ENCODE peak calls at places on chromosomes 2 and 18, in five cellular contexts. One of them, this sample, is unnamed.

GRCh38 chr2:73156539-73157124 is 43.9 kb upstream of the RAB11FIP5 start:
- DNase-seq in HCT116: peak; percentile 31
- DNase-seq in right atrium auricular region: peak; percentile 67
- DNase-seq in AG09309: no peak
- DNase-seq in IMR-90: peak; percentile 62
- DNase-seq in this sample: no peak

GRCh38 chr2:165953306-165953654 is 296 bp downstream of the TTC21B start:
- DNase-seq in HCT116: peak; percentile 3
- DNase-seq in right atrium auricular region: peak; percentile 62
- DNase-seq in AG09309: no peak
- DNase-seq in IMR-90: no peak
- DNase-seq in this sample: no peak

GRCh38 chr2:183204397-183204796 is 80.2 kb downstream of the NUP35 start:
- DNase-seq in IMR-90: no peak
- DNase-seq in right atrium auricular region: no peak
- DNase-seq in HCT116: no peak
- DNase-seq in AG09309: no peak
- DNase-seq in this sample: no peak

GRCh38 chr2:68223419-68223818 is 28.9 kb downstream of the PPP3R1 start:
- DNase-seq in HCT116: no peak
- DNase-seq in AG09309: no peak
- DNase-seq in IMR-90: peak; percentile 27
- DNase-seq in right atrium auricular region: no peak
- DNase-seq in this sample: no peak

GRCh38 chr2:18085593-18085992 is 207.1 kb downstream of the KCNS3 start:
- DNase-seq in right atrium auricular region: no peak
- DNase-seq in HCT116: no peak
- DNase-seq in IMR-90: no peak
- DNase-seq in AG09309: no peak
- DNase-seq in this sample: no peak

GRCh38 chr18:46283268-46283667 is 179.1 kb downstream of the HAUS1 start:
- DNase-seq in right atrium auricular region: no peak
- DNase-seq in AG09309: no peak
- DNase-seq in HCT116: no peak
- DNase-seq in IMR-90: peak; percentile 10
- DNase-seq in this sample: no peak

GRCh38 chr18:62634991-62635630 is 80.2 kb upstream of the PHLPP1 start:
- DNase-seq in AG09309: no peak
- DNase-seq in IMR-90: no peak
- DNase-seq in right atrium auricular region: no peak
- DNase-seq in HCT116: no peak
- DNase-seq in this sample: no peak

GRCh38 chr2:215851091-215851490 is 162.3 kb downstream of the MREG start:
- DNase-seq in AG09309: no peak
- DNase-seq in IMR-90: peak; percentile 69
- DNase-seq in HCT116: no peak
- DNase-seq in right atrium auricular region: no peak
- DNase-seq in this sample: no peak

GRCh38 chr2:95058466-95058988 is 33.0 kb downstream of the MAL start:
- DNase-seq in HCT116: no peak
- DNase-seq in IMR-90: no peak
- DNase-seq in AG09309: no peak
- DNase-seq in right atrium auricular region: no peak
- DNase-seq in this sample: no peak

GRCh38 chr2:12702661-12703121 is 14.0 kb upstream of the TRIB2 start:
- DNase-seq in HCT116: no peak
- DNase-seq in IMR-90: peak; percentile 90
- DNase-seq in AG09309: no peak
- DNase-seq in right atrium auricular region: no peak
- DNase-seq in this sample: no peak

GRCh38 chr18:37922162-37922561 is 356.6 kb upstream of the CELF4 start:
- DNase-seq in HCT116: no peak
- DNase-seq in IMR-90: no peak
- DNase-seq in AG09309: no peak
- DNase-seq in right atrium auricular region: no peak
- DNase-seq in this sample: no peak

GRCh38 chr2:165691615-165692014 is 102.4 kb downstream of the GALNT3 start:
- DNase-seq in HCT116: no peak
- DNase-seq in AG09309: peak; percentile 37
- DNase-seq in IMR-90: peak; percentile 31
- DNase-seq in right atrium auricular region: peak; percentile 66
- DNase-seq in this sample: no peak

GRCh38 chr2:239626971-239627598 is 226.3 kb upstream of the HDAC4 start:
- DNase-seq in right atrium auricular region: peak; percentile 50
- DNase-seq in IMR-90: no peak
- DNase-seq in AG09309: no peak
- DNase-seq in HCT116: no peak
- DNase-seq in this sample: no peak

GRCh38 chr2:63058149-63058741 is 7.6 kb downstream of the OTX1 start:
- DNase-seq in IMR-90: peak; percentile 12
- DNase-seq in right atrium auricular region: no peak
- DNase-seq in HCT116: no peak
- DNase-seq in AG09309: no peak
- DNase-seq in this sample: no peak

GRCh38 chr2:79180092-79180491 is 20.5 kb upstream of the REG3A start:
- DNase-seq in IMR-90: no peak
- DNase-seq in HCT116: no peak
- DNase-seq in AG09309: no peak
- DNase-seq in right atrium auricular region: no peak
- DNase-seq in this sample: no peak

GRCh38 chr2:37544617-37545031 is 126.8 kb downstream of the CDC42EP3 start:
- DNase-seq in AG09309: no peak
- DNase-seq in right atrium auricular region: no peak
- DNase-seq in IMR-90: no peak
- DNase-seq in HCT116: no peak
- DNase-seq in this sample: no peak

GRCh38 chr2:166957686-166958085 is 69.4 kb downstream of the XIRP2 start:
- DNase-seq in AG09309: no peak
- DNase-seq in HCT116: no peak
- DNase-seq in IMR-90: peak; percentile 64
- DNase-seq in right atrium auricular region: no peak
- DNase-seq in this sample: peak; percentile 1

GRCh38 chr2:26534865-26535662 is 57.1 kb upstream of the OTOF start:
- DNase-seq in AG09309: no peak
- DNase-seq in IMR-90: no peak
- DNase-seq in HCT116: no peak
- DNase-seq in right atrium auricular region: no peak
- DNase-seq in this sample: no peak

GRCh38 chr2:210626849-210627248 is 70.5 kb downstream of the CPS1 start:
- DNase-seq in AG09309: no peak
- DNase-seq in right atrium auricular region: no peak
- DNase-seq in HCT116: no peak
- DNase-seq in IMR-90: peak; percentile 37
- DNase-seq in this sample: no peak

GRCh38 chr18:629303-630150 is 27.9 kb upstream of the TYMS start:
- DNase-seq in right atrium auricular region: no peak
- DNase-seq in HCT116: no peak
- DNase-seq in IMR-90: no peak
- DNase-seq in AG09309: no peak
- DNase-seq in this sample: no peak

GRCh38 chr2:42793314-42794270 is 1.2 kb upstream of the HAAO start:
- DNase-seq in IMR-90: no peak
- DNase-seq in right atrium auricular region: no peak
- DNase-seq in AG09309: no peak
- DNase-seq in HCT116: no peak
- DNase-seq in this sample: no peak

GRCh38 chr2:220053919-220054318 is 426.5 kb downstream of the SLC4A3 start:
- DNase-seq in IMR-90: peak; percentile 19
- DNase-seq in right atrium auricular region: no peak
- DNase-seq in HCT116: peak; percentile 24
- DNase-seq in AG09309: no peak
- DNase-seq in this sample: no peak

GRCh38 chr2:172090044-172090946 is 5.0 kb downstream of the DLX1 start:
- DNase-seq in AG09309: no peak
- DNase-seq in IMR-90: no peak
- DNase-seq in right atrium auricular region: no peak
- DNase-seq in HCT116: no peak
- DNase-seq in this sample: no peak

GRCh38 chr2:109563980-109564550 is 49.7 kb downstream of the SEPTIN10 start:
- DNase-seq in right atrium auricular region: no peak
- DNase-seq in HCT116: no peak
- DNase-seq in AG09309: no peak
- DNase-seq in IMR-90: no peak
- DNase-seq in this sample: no peak

GRCh38 chr18:25946540-25946939 is 143.9 kb downstream of the SS18 start:
- DNase-seq in HCT116: no peak
- DNase-seq in AG09309: no peak
- DNase-seq in IMR-90: no peak
- DNase-seq in right atrium auricular region: no peak
- DNase-seq in this sample: no peak

GRCh38 chr2:172096661-172097547 is 5.8 kb downstream of the DLX2 start:
- DNase-seq in right atrium auricular region: no peak
- DNase-seq in AG09309: peak; percentile 86
- DNase-seq in HCT116: no peak
- DNase-seq in IMR-90: peak; percentile 39
- DNase-seq in this sample: no peak

GRCh38 chr2:24820598-24821432 is 27.6 kb downstream of the CENPO start:
- DNase-seq in IMR-90: no peak
- DNase-seq in AG09309: no peak
- DNase-seq in right atrium auricular region: peak; percentile 55
- DNase-seq in HCT116: no peak
- DNase-seq in this sample: no peak

GRCh38 chr18:77754475-77755044 is 504.9 kb downstream of the GALR1 start:
- DNase-seq in HCT116: no peak
- DNase-seq in IMR-90: no peak
- DNase-seq in AG09309: no peak
- DNase-seq in right atrium auricular region: no peak
- DNase-seq in this sample: no peak

GRCh38 chr18:77749189-77749588 is 499.5 kb downstream of the GALR1 start:
- DNase-seq in AG09309: no peak
- DNase-seq in HCT116: no peak
- DNase-seq in IMR-90: no peak
- DNase-seq in right atrium auricular region: no peak
- DNase-seq in this sample: no peak
- TF ChIP-seq CTCF in AG09309: no peak
- TF ChIP-seq CTCF in HCT116: peak; percentile 41
- TF ChIP-seq CTCF in IMR-90: no peak
- TF ChIP-seq CTCF in right atrium auricular region: peak; percentile 61
- TF ChIP-seq CTCF in this sample: peak; percentile 4

DNA sequence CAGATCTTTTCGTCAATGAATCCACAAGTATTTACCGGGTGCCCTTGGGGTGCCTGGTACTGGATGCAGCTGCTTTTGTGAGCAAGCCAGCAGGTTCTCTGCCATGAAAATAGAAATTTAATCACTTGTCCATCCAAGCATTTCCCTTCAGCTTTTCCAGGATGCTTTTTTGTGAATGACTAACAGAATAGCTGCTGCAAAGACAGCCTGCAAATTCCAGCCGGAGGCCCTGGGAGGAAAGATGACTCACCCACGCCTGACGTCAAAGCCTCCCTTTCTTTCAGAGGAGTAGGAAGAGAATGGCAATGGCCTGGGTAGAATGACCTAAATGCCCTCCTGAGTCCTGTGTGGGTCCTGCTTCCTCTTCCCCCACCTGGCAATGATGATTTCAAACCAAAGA is 111.9 kb downstream of the AP1S3 start:
- DNase-seq in right atrium auricular region: peak; percentile 94
- DNase-seq in IMR-90: peak; percentile 99
- DNase-seq in HCT116: peak; percentile 92
- DNase-seq in AG09309: peak; percentile 86
- DNase-seq in this sample: peak; percentile 88
- H3K4me3 ChIP-seq in right atrium auricular region: no peak overlapping the region
- H3K4me3 ChIP-seq in IMR-90: peak overlapping the region; percentile 3
- H3K4me3 ChIP-seq in HCT116: peak overlapping the region; percentile 42
- H3K4me3 ChIP-seq in AG09309: no peak overlapping the region
- H3K4me3 ChIP-seq in this sample: peak overlapping the region; percentile 36

GRCh38 chr2:234061624-234062257 is 11.2 kb downstream of the SPP2 start:
- DNase-seq in IMR-90: no peak
- DNase-seq in HCT116: no peak
- DNase-seq in right atrium auricular region: no peak
- DNase-seq in AG09309: no peak
- DNase-seq in this sample: no peak

GRCh38 chr2:234060236-234060635 is 9.7 kb downstream of the SPP2 start:
- DNase-seq in AG09309: no peak
- DNase-seq in HCT116: no peak
- DNase-seq in IMR-90: no peak
- DNase-seq in right atrium auricular region: no peak
- DNase-seq in this sample: no peak

DNA sequence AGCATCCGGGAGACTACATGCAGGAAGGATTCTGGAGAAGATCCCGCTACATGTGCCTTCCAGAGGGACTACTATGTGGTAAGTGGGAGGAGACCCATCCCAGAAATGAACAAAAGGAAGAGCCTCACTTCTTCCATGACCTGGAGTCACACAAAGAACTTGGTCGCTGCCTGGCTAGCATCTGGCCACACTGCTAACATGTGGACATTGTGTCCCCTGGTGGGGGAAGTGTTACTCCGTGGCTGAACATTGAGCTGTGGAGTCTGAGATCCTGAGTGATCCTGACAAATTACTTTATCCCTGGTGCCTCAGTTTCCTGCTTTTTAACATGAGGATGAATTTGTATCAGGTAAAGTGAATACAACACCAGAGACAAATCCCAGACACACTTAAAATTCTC is 8.4 kb downstream of the SPP2 start:
- DNase-seq in AG09309: no peak
- DNase-seq in right atrium auricular region: no peak
- DNase-seq in IMR-90: no peak
- DNase-seq in HCT116: no peak
- DNase-seq in this sample: no peak
- TF ChIP-seq CTCF in AG09309: no peak
- TF ChIP-seq CTCF in right atrium auricular region: no peak
- TF ChIP-seq CTCF in IMR-90: no peak
- TF ChIP-seq CTCF in HCT116: no peak
- TF ChIP-seq CTCF in this sample: no peak

GRCh38 chr2:96115631-96116423 is 544 bp downstream of the ADRA2B start:
- DNase-seq in HCT116: no peak
- DNase-seq in AG09309: no peak
- DNase-seq in right atrium auricular region: no peak
- DNase-seq in IMR-90: no peak
- DNase-seq in this sample: no peak

GRCh38 chr2:96116879-96117533 is 635 bp upstream of the ADRA2B start:
- DNase-seq in IMR-90: peak; percentile 3
- DNase-seq in right atrium auricular region: no peak
- DNase-seq in HCT116: no peak
- DNase-seq in AG09309: no peak
- DNase-seq in this sample: no peak

GRCh38 chr2:96114903-96115581 is 1.3 kb downstream of the ADRA2B start:
- DNase-seq in HCT116: no peak
- DNase-seq in AG09309: no peak
- DNase-seq in IMR-90: no peak
- DNase-seq in right atrium auricular region: no peak
- DNase-seq in this sample: no peak

GRCh38 chr2:96117701-96118588 is 1.6 kb upstream of the ADRA2B start:
- DNase-seq in IMR-90: no peak
- DNase-seq in HCT116: no peak
- DNase-seq in AG09309: no peak
- DNase-seq in right atrium auricular region: no peak
- DNase-seq in this sample: no peak

DNA sequence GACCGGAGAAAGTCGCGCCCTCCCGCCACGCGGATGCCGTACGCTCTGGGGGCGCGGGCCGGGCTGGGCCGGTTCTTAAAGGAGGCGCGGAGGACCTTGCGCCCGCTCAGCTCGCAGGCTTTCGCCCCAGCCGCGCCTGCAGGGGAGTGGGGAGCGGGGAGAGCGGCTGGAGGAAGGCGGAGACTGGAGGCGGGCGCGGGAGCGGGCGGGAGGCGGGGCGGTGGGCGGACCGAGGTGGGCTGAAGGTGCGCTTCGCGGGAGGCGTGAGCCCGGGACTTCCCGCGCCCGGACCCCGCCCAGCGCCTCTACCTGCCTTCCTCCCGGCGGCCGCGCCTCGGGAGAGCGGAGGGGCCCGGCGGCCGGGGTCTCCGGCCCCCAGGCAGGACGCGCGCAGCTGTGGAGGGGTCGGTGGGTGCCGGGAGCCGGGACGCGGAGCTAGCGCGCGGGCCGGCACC is at the start of gene ADRA2B:
- DNase-seq in AG09309: no peak
- DNase-seq in right atrium auricular region: no peak
- DNase-seq in HCT116: peak; percentile 47
- DNase-seq in IMR-90: no peak
- DNase-seq in this sample: no peak
- H3K4me3 ChIP-seq in AG09309: no peak within 1 kb of the TSS
- H3K4me3 ChIP-seq in right atrium auricular region: peak within 1 kb of the TSS; percentile 70
- H3K4me3 ChIP-seq in HCT116: peak within 1 kb of the TSS; percentile 36
- H3K4me3 ChIP-seq in IMR-90: peak within 1 kb of the TSS; percentile 8
- H3K4me3 ChIP-seq in this sample: no peak within 1 kb of the TSS

This sample was measured in AG04450.